ENCODE peak calls at places on chromosomes 1 and 21, in five cellular contexts. C is PC-9, W is body of pancreas, F is nephron progenitor cell, J is transverse colon. N is an unnamed sample.

GRCh38 chr1:20380616-20381035 is 90.0 kb downstream of the VWA5B1 start:
- DNase-seq in C (peak), W (no peak), F (no peak), J (no peak), N (no peak)

GRCh38 chr1:225899044-225899925 is 10.3 kb upstream of the LEFTY1 start:
- DNase-seq in C (no peak), W (no peak), F (no peak), J (no peak), N (no peak)

GRCh38 chr1:206555473-206555935 is 48.2 kb downstream of the RASSF5 start:
- DNase-seq in C (no peak), W (no peak), F (peak), J (peak), N (no peak)

GRCh38 chr1:151134396-151134795 is 12.0 kb downstream of the SEMA6C start:
- DNase-seq in C (no peak), W (no peak), F (no peak), J (no peak), N (no peak)

GRCh38 chr1:115330480-115331013 is 7.5 kb downstream of the NGF start:
- DNase-seq in C (no peak), W (peak), F (no peak), J (no peak), N (no peak)

GRCh38 chr1:155064109-155064812 is 721 bp downstream of the EFNA4 start:
- DNase-seq in C (peak), W (peak), F (peak), J (peak), N (no peak)

GRCh38 chr1:22454476-22455056 is 2.9 kb downstream of the ZBTB40 start:
- DNase-seq in C (no peak), W (peak), F (no peak), J (no peak), N (no peak)

GRCh38 chr21:36059823-36060158 is 535 bp downstream of the SETD4 start:
- DNase-seq in C (no peak), W (peak), F (peak), J (peak), N (peak)

GRCh38 chr1:182087951-182088350 is 26.4 kb upstream of the ZNF648 start:
- DNase-seq in C (peak), W (peak), F (no peak), J (no peak), N (no peak)

GRCh38 chr1:180598333-180598979 is 33.4 kb upstream of the XPR1 start:
- DNase-seq in C (no peak), W (peak), F (no peak), J (peak), N (no peak)

GRCh38 chr1:58950897-58951296 is 167.1 kb upstream of the JUN start:
- DNase-seq in C (no peak), W (no peak), F (no peak), J (no peak), N (no peak)
- TF ChIP-seq CTCF in C (no peak), W (no peak), F (no peak), J (no peak), N (no peak)

DNA sequence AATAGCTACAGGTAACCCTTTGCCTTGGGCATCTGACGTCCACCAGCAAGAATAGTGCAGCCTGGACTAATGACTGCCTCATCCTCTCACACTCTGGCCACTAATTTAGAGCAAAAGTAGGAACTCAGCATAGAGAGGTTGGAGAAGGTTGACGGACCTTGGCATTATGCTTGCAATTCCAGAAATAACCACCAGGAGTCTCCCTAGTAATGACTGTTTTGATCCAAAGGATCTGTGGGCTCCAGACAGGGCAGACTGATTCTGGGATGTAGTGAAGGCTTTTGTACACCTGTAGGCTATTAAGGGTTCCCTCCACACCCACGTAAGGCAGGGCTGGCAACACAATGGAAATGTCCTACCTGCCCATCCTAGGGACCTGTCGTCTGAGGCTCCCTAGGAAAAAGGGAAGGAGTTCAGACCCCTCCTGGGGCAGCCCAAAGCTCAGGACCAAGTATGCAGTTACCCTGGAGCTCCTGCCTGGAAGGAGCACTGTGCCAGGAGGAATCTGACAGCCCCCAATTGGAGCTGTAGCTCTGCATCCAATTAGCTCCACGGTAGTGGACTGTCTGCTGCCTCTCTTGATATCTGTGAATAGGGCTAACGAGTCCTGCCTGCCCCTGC is 91.0 kb upstream of the TMEM51 start:
- DNase-seq in C (no peak), W (no peak), F (no peak), J (no peak), N (no peak)
- TF ChIP-seq CTCF in C (peak), W (peak), F (peak), J (peak), N (no peak)

DNA sequence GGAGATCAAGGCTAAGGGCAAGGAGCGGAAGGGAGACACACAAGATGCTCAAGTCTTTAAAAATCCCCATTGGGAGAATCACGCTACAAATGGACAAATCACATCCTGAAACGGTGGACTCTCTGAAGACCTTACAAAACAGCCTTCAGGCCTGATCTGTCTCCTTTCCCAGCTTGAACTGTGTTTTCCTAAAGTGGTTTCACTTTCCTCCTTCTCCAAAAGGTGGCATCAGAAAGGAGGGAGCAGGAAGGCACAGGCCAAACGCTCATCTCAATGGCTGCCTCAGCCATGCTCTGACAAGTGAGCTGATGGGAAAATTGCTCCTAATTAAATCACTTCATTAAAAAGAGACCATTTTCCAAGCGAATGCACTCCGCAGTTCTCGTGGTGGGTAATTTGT is 47.7 kb downstream of the UTP25 start:
- DNase-seq in C (no peak), W (no peak), F (peak), J (no peak), N (no peak)
- TF ChIP-seq CTCF in C (no peak), W (peak), F (peak), J (no peak), N (no peak)

DNA sequence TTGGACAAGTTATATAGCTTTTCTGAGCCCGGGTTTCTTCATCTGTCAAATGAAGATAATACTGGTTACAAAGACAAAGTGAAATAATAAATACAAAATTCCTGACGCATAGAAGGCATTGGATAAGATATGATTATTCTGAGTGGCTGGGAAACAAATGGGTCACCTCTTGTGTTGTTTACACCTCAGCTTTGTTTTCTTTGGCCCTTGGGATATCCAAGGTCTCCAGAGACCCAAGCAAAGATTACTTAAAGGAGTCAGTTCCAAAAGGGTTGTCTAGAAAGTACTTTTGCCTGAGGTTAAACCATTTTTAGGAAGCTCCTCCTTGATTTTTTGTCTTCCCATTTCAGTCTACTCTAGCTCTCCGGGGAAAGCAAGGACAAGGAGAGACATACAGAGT is 9.7 kb downstream of the KHDRBS1 start:
- DNase-seq in C (no peak), W (no peak), F (no peak), J (no peak), N (no peak)
- TF ChIP-seq CTCF in C (no peak), W (no peak), F (no peak), J (no peak), N (no peak)

DNA sequence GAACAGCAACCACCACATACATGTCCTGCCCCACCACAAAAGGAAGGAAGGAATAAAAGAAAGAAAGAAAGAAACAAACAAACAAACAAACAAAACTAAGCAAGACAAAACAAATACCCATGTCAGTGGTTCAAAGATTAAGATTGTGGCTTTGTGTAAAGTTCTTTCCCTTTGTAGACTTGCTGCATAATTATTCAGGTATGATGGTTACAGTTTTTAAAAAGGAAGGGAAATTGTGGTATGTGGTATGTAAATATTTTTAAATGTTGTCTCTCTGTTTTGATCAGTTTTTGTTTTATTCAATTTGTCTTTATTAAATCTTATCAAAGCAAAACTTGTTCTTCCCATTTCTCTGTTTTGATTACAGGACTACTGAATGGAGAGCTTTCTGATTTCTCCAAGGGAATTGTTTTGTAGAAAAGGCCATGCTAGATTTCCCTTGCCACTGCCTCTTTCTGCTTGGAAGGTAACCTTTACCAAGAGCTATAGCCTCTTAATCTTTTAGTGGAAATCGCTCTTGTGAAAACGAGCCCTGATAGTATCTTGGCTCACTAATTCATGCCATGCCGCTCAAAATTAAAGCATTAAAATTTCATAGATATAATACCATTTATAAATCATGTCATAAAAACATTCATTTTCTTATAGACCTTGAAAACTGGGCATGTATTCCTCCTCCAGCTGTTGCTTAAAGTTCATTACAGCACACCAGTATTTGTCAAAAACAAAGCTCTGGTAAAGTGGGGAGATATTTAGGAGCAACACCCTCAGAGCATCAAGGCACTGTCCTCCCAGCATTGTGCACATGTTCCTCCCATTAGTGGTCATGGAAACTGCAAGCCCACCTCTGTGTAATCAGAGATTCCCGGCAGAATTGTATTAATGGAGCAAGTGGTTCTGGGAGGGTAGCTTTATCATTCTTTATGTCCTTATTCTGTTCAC is 290.1 kb upstream of the ST6GALNAC5 start:
- DNase-seq in C (no peak), W (no peak), F (no peak), J (no peak), N (no peak)
- TF ChIP-seq CTCF in C (no peak), W (no peak), F (no peak), J (no peak), N (no peak)

GRCh38 chr1:240771450-240771849 is 159.5 kb upstream of the GREM2 start:
- DNase-seq in C (no peak), W (no peak), F (no peak), J (no peak), N (no peak)
- TF ChIP-seq CTCF in C (no peak), W (no peak), F (no peak), J (no peak), N (no peak)

GRCh38 chr1:96756789-96757188 is 35.2 kb downstream of the PTBP2 start:
- DNase-seq in C (no peak), W (no peak), F (no peak), J (no peak), N (no peak)
- TF ChIP-seq CTCF in C (no peak), W (no peak), F (no peak), J (no peak), N (no peak)

DNA sequence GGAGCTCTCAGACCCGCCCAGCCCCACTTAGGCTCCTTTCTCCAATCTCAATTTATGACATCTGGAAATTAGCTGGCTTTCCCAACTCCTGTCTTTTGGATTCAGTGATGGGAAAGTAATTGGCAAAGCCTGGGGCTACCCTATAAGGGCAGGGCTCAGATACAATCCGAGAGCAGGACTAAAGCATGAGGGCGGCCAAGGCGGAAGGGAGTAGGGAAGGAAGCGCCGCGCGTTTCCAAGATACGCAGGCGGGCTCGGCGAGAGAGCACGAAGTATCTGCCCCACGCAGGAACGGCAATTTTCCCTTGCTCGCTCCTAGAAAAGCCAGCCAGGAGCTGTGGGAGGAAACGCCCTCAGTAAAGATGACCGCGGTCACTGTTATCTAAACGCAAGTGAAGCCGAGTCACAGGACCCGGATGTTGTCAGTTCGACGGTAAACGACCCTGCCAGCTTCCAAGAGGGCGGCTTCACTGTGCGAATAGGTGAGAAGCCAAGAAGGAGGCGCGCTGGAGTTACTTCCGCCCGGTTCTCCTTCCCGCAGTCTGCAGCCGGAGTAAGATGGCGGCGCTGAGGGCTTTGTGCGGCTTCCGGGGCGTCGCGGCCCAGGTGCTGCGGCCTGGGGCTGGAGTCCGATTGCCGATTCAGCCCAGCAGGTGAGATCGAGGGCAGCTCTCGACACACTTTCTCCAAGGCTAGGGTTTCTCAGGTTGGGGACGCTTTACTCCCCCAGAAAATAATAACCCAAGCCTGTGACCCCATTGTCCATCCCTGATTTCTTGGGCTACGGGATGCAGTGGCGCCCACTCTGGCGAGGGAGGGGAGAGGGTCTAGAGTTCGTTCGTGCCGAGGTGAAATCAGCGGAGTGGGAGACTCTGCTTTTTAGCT is at the start of gene NDUFS2:
- DNase-seq in C (peak), W (peak), F (peak), J (peak), N (peak)
- TF ChIP-seq CTCF in C (no peak), W (no peak), F (peak), J (no peak), N (no peak)

DNA sequence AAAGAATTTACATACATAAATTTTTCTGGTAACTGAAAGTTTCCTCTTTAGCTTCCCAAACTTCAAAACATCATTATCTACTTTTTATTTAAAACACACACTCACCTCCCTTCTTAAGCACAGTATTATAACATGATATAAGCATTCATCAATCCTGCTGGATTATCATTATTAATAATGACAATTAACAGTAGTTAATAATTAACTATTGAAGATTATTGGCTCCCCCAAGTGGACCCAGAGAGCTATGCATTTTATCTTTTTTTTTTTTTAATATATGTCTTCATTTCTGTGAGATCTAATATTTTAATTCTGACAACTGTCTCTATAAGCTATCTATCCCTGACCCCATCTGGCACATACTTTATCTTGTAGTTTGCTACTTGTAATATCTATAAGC is 252.1 kb upstream of the CACYBP start:
- DNase-seq in C (no peak), W (no peak), F (no peak), J (no peak), N (no peak)
- TF ChIP-seq CTCF in C (no peak), W (peak), F (no peak), J (no peak), N (no peak)

GRCh38 chr1:6248161-6248776 is 4.3 kb downstream of the HES3 start:
- DNase-seq in C (no peak), W (no peak), F (no peak), J (no peak), N (no peak)

GRCh38 chr1:6251233-6251632 is 7.3 kb downstream of the HES3 start:
- DNase-seq in C (no peak), W (no peak), F (no peak), J (no peak), N (no peak)

GRCh38 chr1:6247651-6248050 is 3.7 kb downstream of the HES3 start:
- DNase-seq in C (no peak), W (no peak), F (no peak), J (no peak), N (no peak)

GRCh38 chr1:6249732-6250689 is 6.0 kb downstream of the HES3 start:
- DNase-seq in C (no peak), W (no peak), F (no peak), J (no peak), N (no peak)

DNA sequence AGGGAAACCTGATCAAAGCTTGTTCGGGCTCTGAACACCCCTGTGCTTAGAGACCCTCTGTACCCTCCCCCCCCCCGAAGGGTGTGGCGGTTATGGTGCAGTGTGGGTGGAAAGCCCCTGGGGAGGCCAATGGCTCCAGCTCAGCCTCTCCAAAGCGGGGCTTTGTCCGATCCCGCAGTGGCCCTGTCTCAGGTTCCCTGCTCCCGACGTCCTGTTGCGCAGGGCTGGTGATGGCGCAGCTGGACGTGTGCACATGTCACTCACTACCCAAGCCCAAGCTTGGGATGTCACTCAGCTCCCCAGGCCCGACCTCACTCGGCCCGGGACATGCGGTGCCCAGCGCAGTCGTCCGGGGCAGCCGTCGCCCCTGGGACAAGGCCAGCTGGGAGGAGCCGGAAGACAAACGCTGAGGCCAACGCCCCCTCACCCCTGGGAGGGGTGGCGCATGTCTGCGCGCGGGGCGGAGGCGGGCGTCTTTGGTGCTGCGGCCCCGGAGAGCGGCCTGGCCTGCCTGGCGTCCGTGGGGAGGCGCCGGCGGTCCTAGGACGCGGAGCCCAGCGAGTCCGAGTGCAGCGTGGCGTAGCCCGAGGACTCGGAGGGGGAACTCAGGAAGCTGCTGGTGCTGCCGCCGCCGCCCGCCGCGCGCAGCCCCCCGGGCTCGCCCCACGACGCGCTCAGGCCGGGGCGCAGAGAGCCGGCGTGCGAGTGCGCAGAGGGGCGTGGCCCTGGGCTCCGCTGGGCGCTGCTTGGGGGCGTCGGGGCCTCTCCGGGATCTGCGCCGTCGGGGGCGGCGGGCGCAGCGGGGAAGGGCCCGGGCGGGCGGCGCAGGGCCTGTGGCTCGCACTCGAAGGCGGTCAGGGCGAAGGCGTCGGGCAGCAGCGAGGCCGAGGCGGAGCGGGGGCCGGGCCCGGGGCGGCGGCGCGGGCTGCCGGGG is 5.1 kb downstream of the HES3 start:
- DNase-seq in C (no peak), W (no peak), F (peak), J (no peak), N (no peak)
- TF ChIP-seq CTCF in C (no peak), W (no peak), F (no peak), J (no peak), N (no peak)